ENCODE peak calls at places on chromosome 19, in eight cellular contexts. S is hepatocyte, F is cardiac fibroblast, I is tibial artery, Z is GM23338, U is body of pancreas, A is bronchial epithelial cell, N is tibial nerve. W is an unnamed sample.

GRCh38 chr19:17524651-17525050 is 13.2 kb downstream of the PGLS start:
- DNase-seq in S (no peak), F (no peak), I (no peak), Z (no peak), U (no peak), A (no peak), N (no peak), W (no peak)

GRCh38 chr19:35509861-35510625 is 3.4 kb downstream of the DMKN start:
- DNase-seq in S (peak; percentile 93), F (peak; percentile 57), I (peak; percentile 74), Z (peak; percentile 97), U (peak; percentile 92), A (peak; percentile 69), N (peak; percentile 66), W (peak; percentile 34)

GRCh38 chr19:55674459-55674840 is 576 bp upstream of the EPN1 start:
- DNase-seq in S (no peak), F (no peak), I (no peak), Z (no peak), U (no peak), A (no peak), N (no peak), W (no peak)

GRCh38 chr19:1189419-1189818 is 15.4 kb upstream of the SBNO2 start:
- DNase-seq in S (no peak), F (no peak), I (no peak), Z (no peak), U (no peak), A (peak; percentile 63), N (no peak), W (peak; percentile 48)

GRCh38 chr19:54448037-54448773 is 794 bp upstream of the LENG8 start:
- DNase-seq in S (peak; percentile 77), F (peak; percentile 74), I (no peak), Z (peak; percentile 74), U (peak; percentile 71), A (peak; percentile 56), N (peak; percentile 57), W (peak; percentile 56)

GRCh38 chr19:401836-402535 is 7.0 kb downstream of the C2CD4C start:
- DNase-seq in S (no peak), F (no peak), I (no peak), Z (no peak), U (no peak), A (no peak), N (no peak), W (no peak)

GRCh38 chr19:32223595-32224370 is 121.6 kb upstream of the ZNF507 start:
- DNase-seq in S (no peak), F (no peak), I (no peak), Z (peak; percentile 49), U (no peak), A (peak; percentile 9), N (no peak), W (no peak)

GRCh38 chr19:33794578-33795369 is 1.9 kb upstream of the KCTD15 start:
- DNase-seq in S (no peak), F (peak; percentile 41), I (no peak), Z (peak; percentile 69), U (no peak), A (no peak), N (no peak), W (no peak)

GRCh38 chr19:46692918-46693722 is 23.8 kb downstream of the PRKD2 start:
- DNase-seq in S (no peak), F (no peak), I (no peak), Z (no peak), U (no peak), A (peak; percentile 55), N (no peak), W (no peak)

GRCh38 chr19:38917921-38918491 is 6.0 kb upstream of the CCER2 start:
- DNase-seq in S (peak; percentile 43), F (no peak), I (peak; percentile 49), Z (peak; percentile 36), U (no peak), A (no peak), N (no peak), W (no peak)
- TF ChIP-seq CTCF in S (peak; percentile 21), F (no peak), I (no peak), Z (peak; percentile 20), U (no peak), A (peak; percentile 46), N (no peak), W (peak; percentile 34)

DNA sequence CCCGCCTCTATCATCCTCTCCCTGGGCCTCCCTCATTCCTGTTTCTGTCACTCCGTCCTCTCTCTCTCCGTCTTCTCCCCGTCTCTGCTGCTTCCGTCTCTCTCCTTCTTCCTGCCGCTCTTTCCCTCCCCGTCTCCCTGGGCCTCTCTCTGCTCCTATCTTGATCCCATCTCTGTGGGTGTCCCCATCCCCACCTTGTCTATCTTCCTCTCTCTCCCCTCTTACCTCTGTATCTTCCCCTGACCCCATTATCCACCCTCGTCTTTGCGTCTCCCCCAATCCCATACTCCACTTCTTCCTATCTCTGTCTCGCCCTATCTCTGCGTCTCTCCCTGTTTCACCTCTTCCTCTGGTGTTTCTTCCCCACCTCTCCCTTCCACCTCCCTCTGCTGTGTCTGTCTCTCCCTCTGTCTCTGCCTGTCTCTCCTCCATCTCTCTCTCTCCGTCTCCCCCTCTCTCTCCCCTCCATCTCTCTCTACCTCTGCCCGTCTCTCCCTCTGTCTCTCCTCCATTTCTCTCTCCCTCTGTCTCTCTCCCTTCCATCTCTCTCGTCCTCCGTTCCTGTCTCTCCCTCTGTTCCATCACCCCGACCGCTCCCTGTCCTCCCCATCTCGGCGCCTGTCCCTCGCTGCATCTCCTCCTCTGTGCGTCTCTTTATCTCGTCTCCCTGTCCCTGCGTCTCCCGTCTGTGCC is 4.3 kb downstream of the GRIN2D start:
- DNase-seq in S (no peak), F (no peak), I (no peak), Z (no peak), U (no peak), A (no peak), N (no peak), W (no peak)
- H3K4me3 ChIP-seq in S (peak overlapping the region; percentile 36), F (peak overlapping the region; percentile 52), I (peak overlapping the region; percentile 26), Z (peak overlapping the region; percentile 79), U (no peak overlapping the region), A (peak overlapping the region; percentile 54), N (peak overlapping the region; percentile 29), W (peak overlapping the region; percentile 69)

GRCh38 chr19:7933828-7934725 is 8.1 kb upstream of the CTXN1 start:
- DNase-seq in S (no peak), F (no peak), I (no peak), Z (no peak), U (no peak), A (no peak), N (no peak), W (no peak)

GRCh38 chr19:7932276-7932929 is 6.5 kb upstream of the CTXN1 start:
- DNase-seq in S (no peak), F (no peak), I (no peak), Z (no peak), U (no peak), A (no peak), N (no peak), W (no peak)

GRCh38 chr19:7934766-7935165 is 8.7 kb downstream of the TIMM44 start:
- DNase-seq in S (no peak), F (no peak), I (peak; percentile 82), Z (no peak), U (no peak), A (no peak), N (no peak), W (no peak)

GRCh38 chr19:7932930-7933300 is 7.0 kb upstream of the CTXN1 start:
- DNase-seq in S (no peak), F (no peak), I (no peak), Z (no peak), U (no peak), A (no peak), N (no peak), W (no peak)

GRCh38 chr19:7933411-7933810 is 7.5 kb upstream of the CTXN1 start:
- DNase-seq in S (no peak), F (no peak), I (no peak), Z (peak; percentile 41), U (no peak), A (no peak), N (no peak), W (no peak)
- TF ChIP-seq CTCF in S (no peak), F (peak; percentile 36), I (no peak), Z (peak; percentile 60), U (no peak), A (peak; percentile 31), N (no peak), W (peak; percentile 42)

GRCh38 chr19:51946602-51947001 is 19.3 kb downstream of the ZNF613 start:
- DNase-seq in S (no peak), F (no peak), I (no peak), Z (no peak), U (no peak), A (no peak), N (no peak), W (no peak)

GRCh38 chr19:51944798-51945552 is 17.7 kb downstream of the ZNF613 start:
- DNase-seq in S (no peak), F (no peak), I (no peak), Z (peak; percentile 24), U (no peak), A (no peak), N (no peak), W (peak; percentile 16)

GRCh38 chr19:51948979-51949378 is 21.7 kb downstream of the ZNF613 start:
- DNase-seq in S (no peak), F (peak; percentile 6), I (no peak), Z (peak; percentile 13), U (no peak), A (no peak), N (no peak), W (peak; percentile 32)
- H3K4me3 ChIP-seq in S (no peak overlapping the region), F (no peak overlapping the region), I (peak overlapping the region; percentile 20), Z (no peak overlapping the region), U (no peak overlapping the region), A (no peak overlapping the region), N (no peak overlapping the region), W (peak overlapping the region; percentile 33)

GRCh38 chr19:29086182-29086581 is 126.8 kb downstream of the UQCRFS1 start:
- DNase-seq in S (peak; percentile 73), F (no peak), I (no peak), Z (no peak), U (no peak), A (no peak), N (no peak), W (no peak)

GRCh38 chr19:29085630-29086029 is 127.3 kb downstream of the UQCRFS1 start:
- DNase-seq in S (no peak), F (no peak), I (no peak), Z (no peak), U (no peak), A (no peak), N (no peak), W (no peak)

GRCh38 chr19:29086646-29087045 is 126.3 kb downstream of the UQCRFS1 start:
- DNase-seq in S (no peak), F (no peak), I (no peak), Z (no peak), U (no peak), A (no peak), N (no peak), W (no peak)

GRCh38 chr19:29083863-29084262 is 129.1 kb downstream of the UQCRFS1 start:
- DNase-seq in S (no peak), F (no peak), I (no peak), Z (no peak), U (no peak), A (no peak), N (no peak), W (no peak)

GRCh38 chr19:29084266-29084665 is 128.7 kb downstream of the UQCRFS1 start:
- DNase-seq in S (peak; percentile 28), F (peak; percentile 5), I (no peak), Z (peak; percentile 66), U (no peak), A (no peak), N (no peak), W (no peak)
- TF ChIP-seq CTCF in S (peak; percentile 20), F (peak; percentile 37), I (no peak), Z (peak; percentile 52), U (no peak), A (no peak), N (no peak), W (no peak)

W was measured in choroid plexus epithelial cell.